ENCODE peak calls at places on chromosome 3, in nine cellular contexts. I is progenitor cell of endocrine pancreas, R is NCI-H1417, E is lung, U is hepatocyte, X is hippocampal formation, N is NCI-H1092 treated with DMSO at 0.1 percent for 48 hours, K is H7, C is endothelial cell of umbilical vein. Y is an unnamed sample.

GRCh38 chr3:55330756-55331155 is 156.3 kb downstream of the WNT5A start:
- DNase-seq in R (no peak), K (no peak), E (no peak), C (no peak), U (peak; percentile 22), N (no peak), I (no peak), X (no peak), Y (no peak)

GRCh38 chr3:192843742-192844350 is 73.8 kb downstream of the MB21D2 start:
- DNase-seq in U (no peak), K (no peak), R (peak; percentile 28), C (no peak), E (no peak), N (peak; percentile 51), X (no peak), I (no peak), Y (no peak)

GRCh38 chr3:87437765-87438164 is 161.4 kb upstream of the POU1F1 start:
- DNase-seq in X (no peak), E (no peak), I (no peak), K (no peak), R (no peak), N (no peak), C (peak; percentile 30), U (no peak), Y (no peak)

GRCh38 chr3:149333518-149333859 is at the start of gene TM4SF18:
- DNase-seq in K (no peak), R (no peak), N (no peak), E (no peak), C (peak; percentile 68), X (peak; percentile 34), U (no peak), I (no peak), Y (no peak)

GRCh38 chr3:193974591-193974990 is 161.4 kb upstream of the HES1 start:
- DNase-seq in C (no peak), N (no peak), U (no peak), R (no peak), E (peak; percentile 27), X (no peak), I (no peak), K (no peak), Y (no peak)

GRCh38 chr3:187734841-187735240 is 10.4 kb downstream of the BCL6 start:
- DNase-seq in R (no peak), I (no peak), E (no peak), C (no peak), X (no peak), U (no peak), N (no peak), K (no peak), Y (no peak)

GRCh38 chr3:13577181-13578121 is 28.5 kb downstream of the FBLN2 start:
- DNase-seq in K (peak; percentile 36), E (no peak), N (no peak), I (no peak), X (no peak), U (no peak), R (no peak), C (no peak), Y (no peak)

GRCh38 chr3:8589880-8590556 is 54.6 kb downstream of the SSUH2 start:
- DNase-seq in I (no peak), K (no peak), C (no peak), R (no peak), N (no peak), X (no peak), E (no peak), U (no peak), Y (peak; percentile 33)

GRCh38 chr3:45226206-45226915 is at the start of gene TMEM158:
- DNase-seq in N (no peak), K (peak; percentile 99), X (peak; percentile 37), C (peak; percentile 40), I (peak; percentile 50), E (peak; percentile 82), R (peak; percentile 14), U (peak; percentile 90), Y (peak; percentile 78)

GRCh38 chr3:37824090-37824953 is 37.4 kb upstream of the CTDSPL start:
- DNase-seq in N (no peak), I (no peak), K (no peak), E (no peak), U (no peak), C (no peak), X (no peak), R (no peak), Y (no peak)

GRCh38 chr3:106004841-106005240 is 136.0 kb upstream of the CBLB start:
- DNase-seq in X (no peak), U (no peak), I (no peak), E (no peak), K (no peak), R (no peak), N (no peak), C (no peak), Y (no peak)

GRCh38 chr3:58170376-58170775 is 40.4 kb downstream of the DNASE1L3 start:
- DNase-seq in R (no peak), K (no peak), U (no peak), X (no peak), E (no peak), I (no peak), N (no peak), C (no peak), Y (no peak)

GRCh38 chr3:147962408-147963164 is 553.4 kb downstream of the ZIC1 start:
- DNase-seq in C (no peak), R (no peak), U (no peak), E (no peak), I (no peak), N (no peak), K (no peak), X (no peak), Y (no peak)

GRCh38 chr3:133135303-133135702 is 97.1 kb downstream of the TMEM108 start:
- DNase-seq in E (no peak), N (peak; percentile 75), X (no peak), R (peak; percentile 64), K (no peak), U (no peak), C (no peak), I (no peak), Y (no peak)

GRCh38 chr3:14879161-14879888 is 60.6 kb downstream of the FGD5 start:
- DNase-seq in C (no peak), X (no peak), N (no peak), E (no peak), I (no peak), K (peak; percentile 74), U (peak; percentile 30), R (no peak), Y (no peak)

GRCh38 chr3:40679289-40679688 is 154.5 kb downstream of the ZNF621 start:
- DNase-seq in C (no peak), X (no peak), E (no peak), R (no peak), N (no peak), I (no peak), K (no peak), U (no peak), Y (no peak)

GRCh38 chr3:43371494-43371893 is 85.2 kb downstream of the SNRK start:
- DNase-seq in N (no peak), R (no peak), E (no peak), C (no peak), U (no peak), I (no peak), K (no peak), X (no peak), Y (no peak)

GRCh38 chr3:184579513-184579912 is 17.9 kb downstream of the EPHB3 start:
- DNase-seq in E (no peak), U (no peak), X (no peak), I (no peak), K (no peak), R (no peak), C (no peak), N (no peak), Y (no peak)

GRCh38 chr3:39724233-39724846 is 85.1 kb upstream of the MYRIP start:
- DNase-seq in X (peak; percentile 2), N (peak; percentile 14), E (no peak), R (no peak), K (no peak), U (no peak), I (no peak), C (peak; percentile 58), Y (no peak)

GRCh38 chr3:73508330-73508954 is 116.3 kb downstream of the PDZRN3 start:
- DNase-seq in X (peak; percentile 81), C (peak; percentile 43), K (peak; percentile 33), I (no peak), U (peak; percentile 89), R (peak; percentile 67), N (peak; percentile 81), E (peak; percentile 50), Y (peak; percentile 82)

GRCh38 chr3:147113293-147114045 is 292.9 kb downstream of the ZIC4 start:
- DNase-seq in N (no peak), X (no peak), K (no peak), U (no peak), I (no peak), C (no peak), R (no peak), E (no peak), Y (no peak)

GRCh38 chr3:63351159-63352007 is 73.3 kb downstream of the SYNPR start:
- DNase-seq in E (no peak), R (peak; percentile 49), N (peak; percentile 43), X (peak; percentile 71), U (peak; percentile 79), C (peak; percentile 55), K (peak; percentile 44), I (no peak), Y (peak; percentile 17)

GRCh38 chr3:64459711-64460110 is 228.1 kb downstream of the ADAMTS9 start:
- DNase-seq in X (no peak), R (no peak), K (no peak), I (no peak), C (no peak), U (no peak), N (no peak), E (no peak), Y (no peak)

GRCh38 chr3:13890377-13891016 is 10.6 kb upstream of the WNT7A start:
- DNase-seq in U (no peak), I (no peak), K (peak; percentile 24), E (peak; percentile 27), R (no peak), X (no peak), N (no peak), C (no peak), Y (peak; percentile 53)

GRCh38 chr3:52429031-52429430 is 15.9 kb downstream of the SEMA3G start:
- DNase-seq in I (no peak), K (peak; percentile 16), X (no peak), R (no peak), E (no peak), C (no peak), U (no peak), N (no peak), Y (no peak)